ENCODE peak calls at places on chromosomes 2 and 18, in seven cellular contexts. G is right cardiac atrium, F is progenitor cell of endocrine pancreas, O is omental fat pad, D is HFFc6, Y is NCI-H460, S is KG1. I is an unnamed sample.

GRCh38 chr2:166373105-166373504 is 2.6 kb downstream of the SCN9A start:
- DNase-seq in G (no peak), F (no peak), O (no peak), D (no peak), Y (no peak), S (no peak), I (no peak)

GRCh38 chr2:238445409-238446190 is 18.9 kb downstream of the ASB1 start:
- DNase-seq in G (no peak), F (no peak), O (no peak), D (no peak), Y (no peak), S (no peak), I (no peak)

GRCh38 chr2:12330916-12331315 is 385.8 kb upstream of the TRIB2 start:
- DNase-seq in G (no peak), F (no peak), O (no peak), D (peak), Y (no peak), S (no peak), I (no peak)

GRCh38 chr18:49547701-49548100 is 14.2 kb upstream of the LIPG start:
- DNase-seq in G (no peak), F (no peak), O (no peak), D (no peak), Y (no peak), S (no peak), I (no peak)

GRCh38 chr18:13051159-13051558 is 60.0 kb downstream of the CEP192 start:
- DNase-seq in G (no peak), F (no peak), O (no peak), D (no peak), Y (no peak), S (no peak), I (no peak)

GRCh38 chr18:3005462-3005861 is 7.5 kb downstream of the LPIN2 start:
- DNase-seq in G (no peak), F (no peak), O (no peak), D (no peak), Y (no peak), S (no peak), I (no peak)

GRCh38 chr18:77821892-77822291 is 572.2 kb downstream of the GALR1 start:
- DNase-seq in G (no peak), F (no peak), O (no peak), D (no peak), Y (no peak), S (no peak), I (no peak)

GRCh38 chr2:79817288-79817687 is 304.4 kb downstream of the CTNNA2 start:
- DNase-seq in G (no peak), F (no peak), O (no peak), D (no peak), Y (no peak), S (no peak), I (no peak)

GRCh38 chr2:121855456-121855985 is 100.1 kb downstream of the TSN start:
- DNase-seq in G (no peak), F (no peak), O (no peak), D (no peak), Y (no peak), S (no peak), I (no peak)

GRCh38 chr2:222707689-222708273 is 36.3 kb downstream of the MOGAT1 start:
- DNase-seq in G (no peak), F (no peak), O (no peak), D (peak), Y (no peak), S (peak), I (no peak)

GRCh38 chr18:42780171-42780570 is 335.3 kb downstream of the RIT2 start:
- DNase-seq in G (no peak), F (no peak), O (no peak), D (no peak), Y (no peak), S (no peak), I (no peak)

I was measured in GOT3.